ENCODE peak calls at places on chromosome 5, in seven cellular contexts. D is astrocyte, F is kidney, H is SK-N-SH, W is HCT116, N is neural progenitor cell, C is IMR-90. G is an unnamed sample. For H3K9me3, the result is how much of the 10 kb centered on the place peaks cover.

GRCh38 chr5:176427971-176428370 is 11.6 kb upstream of the CLTB start:
- DNase-seq in D (no peak), F (no peak), H (no peak), W (peak), N (no peak), C (peak), G (no peak)

GRCh38 chr5:177509991-177510566 is 453 bp upstream of the DOK3 start:
- DNase-seq in D (no peak), F (no peak), H (no peak), W (no peak), N (no peak), C (no peak), G (no peak)

GRCh38 chr5:9456435-9457042 is 89.3 kb downstream of the SEMA5A start:
- DNase-seq in D (peak), F (no peak), H (peak), W (no peak), N (peak), C (peak), G (no peak)

GRCh38 chr5:75050415-75050814 is 1.9 kb downstream of the GCNT4 start:
- DNase-seq in D (no peak), F (no peak), H (peak), W (no peak), N (peak), C (no peak), G (peak)

GRCh38 chr5:173441053-173441628 is 112.9 kb upstream of the STC2 start:
- DNase-seq in D (no peak), F (no peak), H (no peak), W (no peak), N (no peak), C (peak), G (no peak)

GRCh38 chr5:75484605-75485004 is 26.8 kb downstream of the CERT1 start:
- DNase-seq in D (no peak), F (no peak), H (no peak), W (no peak), N (no peak), C (no peak), G (no peak)

GRCh38 chr5:132230871-132231270 is 3.2 kb upstream of the P4HA2 start:
- DNase-seq in D (no peak), F (no peak), H (no peak), W (no peak), N (no peak), C (no peak), G (no peak)

GRCh38 chr5:169107316-169107715 is 193.6 kb downstream of the SLIT3 start:
- DNase-seq in D (peak), F (peak), H (no peak), W (no peak), N (no peak), C (no peak), G (no peak)

GRCh38 chr5:127041571-127041970 is 11.2 kb upstream of the MARCHF3 start:
- DNase-seq in D (peak), F (no peak), H (no peak), W (no peak), N (no peak), C (peak), G (no peak)

GRCh38 chr5:175718401-175719108 is 60.7 kb downstream of the HRH2 start:
- DNase-seq in D (no peak), F (no peak), H (no peak), W (peak), N (peak), C (no peak), G (peak)

GRCh38 chr5:149437369-149438040 is 58.4 kb upstream of the IL17B start:
- DNase-seq in D (no peak), F (no peak), H (no peak), W (no peak), N (no peak), C (no peak), G (no peak)

GRCh38 chr5:145166173-145166572 is 669.0 kb downstream of the PRELID2 start:
- DNase-seq in D (no peak), F (no peak), H (no peak), W (no peak), N (no peak), C (no peak), G (no peak)

GRCh38 chr5:139710370-139711066 is 62.4 kb downstream of the CXXC5 start:
- DNase-seq in D (peak), F (peak), H (peak), W (no peak), N (peak), C (peak), G (peak)

DNA sequence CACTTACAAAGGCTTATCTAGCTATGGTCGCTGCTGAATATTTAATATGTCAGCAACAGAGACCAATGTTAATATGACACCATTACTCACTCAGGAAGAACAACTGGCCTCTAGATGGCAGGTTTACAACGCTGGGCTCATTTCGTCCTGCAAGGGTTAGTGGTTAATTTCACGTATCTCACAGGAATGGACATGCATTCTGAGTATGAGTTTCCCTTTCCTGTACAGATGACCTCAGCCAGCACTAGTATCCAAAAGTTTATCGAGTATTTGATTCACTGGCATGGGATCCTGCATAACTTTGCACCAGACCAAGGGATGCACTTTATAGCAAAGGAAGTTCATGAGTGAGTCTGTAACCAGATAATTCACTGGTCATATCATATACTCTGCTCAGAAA is 8.7 kb upstream of the TRPC7 start:
- DNase-seq in D (peak), F (no peak), H (no peak), W (no peak), N (peak), C (peak), G (no peak)
- TF ChIP-seq CTCF in D (no peak), F (peak), H (peak), W (peak), N (peak), C (peak), G (no peak)

GRCh38 chr5:1053391-1054017 is 44.9 kb downstream of the NKD2 start:
- DNase-seq in D (no peak), F (peak), H (peak), W (no peak), N (no peak), C (no peak), G (no peak)

GRCh38 chr5:1052641-1053390 is 44.2 kb downstream of the NKD2 start:
- DNase-seq in D (no peak), F (peak), H (peak), W (no peak), N (no peak), C (no peak), G (no peak)

GRCh38 chr5:1055896-1056610 is 47.5 kb downstream of the NKD2 start:
- DNase-seq in D (no peak), F (peak), H (peak), W (no peak), N (no peak), C (no peak), G (no peak)

GRCh38 chr5:1054799-1055775 is 46.5 kb downstream of the NKD2 start:
- DNase-seq in D (no peak), F (peak), H (peak), W (no peak), N (no peak), C (no peak), G (no peak)

GRCh38 chr5:1054018-1054798 is 45.6 kb downstream of the NKD2 start:
- DNase-seq in D (no peak), F (peak), H (peak), W (no peak), N (no peak), C (no peak), G (no peak)
- H3K9me3 ChIP-seq in D (under half), F (under half), H (under half), W (under half), N (under half), C (under half), G (under half)

DNA sequence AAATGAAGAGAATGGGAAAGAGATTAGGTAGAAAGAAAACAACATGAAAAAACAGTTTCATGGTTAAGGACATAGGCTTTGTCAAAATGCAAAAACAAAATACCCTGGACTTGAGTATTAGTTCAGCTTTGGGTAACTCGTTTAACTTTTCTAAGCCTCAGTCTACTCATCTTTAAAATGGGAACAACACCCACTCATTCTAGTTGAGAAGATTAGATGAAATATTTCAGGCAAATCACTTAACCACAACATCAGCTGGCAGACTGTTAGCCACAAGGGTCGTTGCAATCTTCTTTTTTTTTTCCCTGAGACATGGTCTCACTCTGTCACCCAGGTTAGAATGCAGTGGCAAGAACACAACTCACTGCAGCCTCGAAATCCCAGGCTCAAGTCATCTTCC is 185.6 kb downstream of the DCP2 start:
- DNase-seq in D (peak), F (no peak), H (no peak), W (no peak), N (no peak), C (no peak), G (no peak)
- H3K9ac ChIP-seq in D (no peak), F (no peak), H (no peak), W (peak), N (no peak), C (no peak), G (no peak)

GRCh38 chr5:431001-431710 is 11.8 kb upstream of the EXOC3 start:
- DNase-seq in D (no peak), F (peak), H (peak), W (peak), N (peak), C (peak), G (peak)
- TF ChIP-seq CTCF in D (peak), F (peak), H (peak), W (peak), N (peak), C (peak), G (peak)

DNA sequence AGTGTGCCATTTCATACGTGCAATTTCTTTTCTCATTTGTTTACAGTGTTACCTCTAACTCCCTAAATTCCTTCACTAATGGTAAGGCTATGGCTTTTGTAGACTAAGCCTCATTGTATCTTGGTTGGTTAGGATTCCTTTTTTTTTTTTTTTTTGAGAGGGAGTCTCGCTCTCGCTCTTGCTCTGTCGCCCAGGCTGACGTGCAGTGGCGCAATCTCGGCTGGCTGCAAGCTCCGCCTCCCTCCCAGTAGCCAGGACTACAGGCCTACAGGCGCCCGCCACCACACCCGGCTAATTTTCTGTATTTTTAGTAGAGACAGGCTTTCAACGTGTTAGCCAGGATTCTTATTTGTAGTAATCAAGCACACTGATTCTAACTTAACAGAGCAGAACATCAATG is 57.7 kb downstream of the SPEF2 start:
- DNase-seq in D (no peak), F (no peak), H (no peak), W (no peak), N (no peak), C (no peak), G (no peak)
- H3K9me3 ChIP-seq in D (under half), F (under half), H (under half), W (under half), N (under half), C (under half), G (under half)

G was measured in colonic mucosa.